ENCODE peak calls at places on chromosomes 16 and 17, in six cellular contexts. M is RWPE1; F is activated CD8-positive, alpha-beta memory T cell treated with anti-CD3 and anti-CD28 coated beads for 48 hours; W is colonic mucosa; C is stomach; X is mesothelial cell of epicardium. J is an unnamed sample.
A peak's percentile ranks its signal among the peaks of the same experiment; 100 is the strongest.

GRCh38 chr16:64094992-64095579 is 1026.8 kb downstream of the CDH11 start:
- DNase-seq in M (no peak), F (no peak), W (no peak), C (no peak), X (no peak), J (no peak)

GRCh38 chr16:46612121-46612520 is 9.1 kb downstream of the SHCBP1 start:
- DNase-seq in M (no peak), F (no peak), W (no peak), C (no peak), X (no peak), J (no peak)

GRCh38 chr16:81350306-81350615 is 35.5 kb downstream of the GAN start:
- DNase-seq in M (no peak), F (no peak), W (no peak), C (no peak), X (no peak), J (no peak)

GRCh38 chr16:12208341-12209035 is 232.0 kb downstream of the SNX29 start:
- DNase-seq in M (no peak), F (no peak), W (no peak), C (no peak), X (no peak), J (no peak)

GRCh38 chr17:78665952-78666920 is 89.0 kb upstream of the DNAH17 start:
- DNase-seq in M (no peak), F (no peak), W (no peak), C (no peak), X (no peak), J (peak; percentile 86)

GRCh38 chr17:50349241-50349595 is 3.3 kb downstream of the XYLT2 start:
- DNase-seq in M (no peak), F (no peak), W (no peak), C (no peak), X (no peak), J (no peak)

GRCh38 chr16:74213372-74213771 is 83.2 kb upstream of the PSMD7 start:
- DNase-seq in M (no peak), F (no peak), W (no peak), C (no peak), X (no peak), J (no peak)

GRCh38 chr17:62727916-62728672 is 80.0 kb downstream of the MARCHF10 start:
- DNase-seq in M (no peak), F (no peak), W (no peak), C (no peak), X (no peak), J (no peak)

GRCh38 chr17:67891481-67892119 is 66.3 kb downstream of the BPTF start:
- DNase-seq in M (peak; percentile 37), F (no peak), W (no peak), C (no peak), X (no peak), J (no peak)

GRCh38 chr16:53090591-53091507 is 36.1 kb downstream of the CHD9 start:
- DNase-seq in M (peak; percentile 45), F (no peak), W (peak; percentile 79), C (peak; percentile 71), X (no peak), J (peak; percentile 97)

GRCh38 chr16:1788095-1788707 is 5.3 kb downstream of the IGFALS start:
- DNase-seq in M (no peak), F (no peak), W (no peak), C (no peak), X (peak; percentile 35), J (peak; percentile 57)

GRCh38 chr17:75525806-75526554 is 483 bp downstream of the LLGL2 start:
- DNase-seq in M (no peak), F (no peak), W (peak; percentile 52), C (peak; percentile 43), X (no peak), J (peak; percentile 67)

GRCh38 chr16:87581867-87582220 is 20.5 kb upstream of the JPH3 start:
- DNase-seq in M (peak; percentile 94), F (no peak), W (peak; percentile 65), C (peak; percentile 56), X (no peak), J (peak; percentile 90)

GRCh38 chr16:30997887-30998711 is 12.3 kb downstream of the STX1B start:
- DNase-seq in M (peak; percentile 92), F (no peak), W (no peak), C (no peak), X (no peak), J (no peak)

GRCh38 chr17:68320311-68320865 is 29.1 kb downstream of the ARSG start:
- DNase-seq in M (no peak), F (no peak), W (no peak), C (no peak), X (no peak), J (no peak)